ENCODE peak calls at places on chromosome 6, in six cellular contexts. C is CD8-positive, alpha-beta T cell; X is iris pigment epithelial cell; W is colonic mucosa; D is stimulated activated CD4-positive, alpha-beta T cell treated with anti-CD3 and anti-CD28 coated beads, Interleukin-1b, Interleukin-23, amount 100 ng/mL, for 1 hour; O is NCI-H2171. Y is an unnamed sample.

GRCh38 chr6:139903411-139904157 is 529.1 kb upstream of the CITED2 start:
- DNase-seq in C (no peak), X (no peak), W (peak; percentile 66), D (no peak), O (no peak), Y (no peak)

GRCh38 chr6:40848038-40848437 is 191.0 kb downstream of the UNC5CL start:
- DNase-seq in C (no peak), X (peak; percentile 9), W (peak; percentile 22), D (no peak), O (no peak), Y (no peak)

GRCh38 chr6:40912158-40912946 is 126.7 kb downstream of the UNC5CL start:
- DNase-seq in C (no peak), X (peak; percentile 19), W (peak; percentile 69), D (no peak), O (peak; percentile 89), Y (no peak)

GRCh38 chr6:105911106-105911629 is 175.0 kb upstream of the PRDM1 start:
- DNase-seq in C (no peak), X (no peak), W (no peak), D (no peak), O (no peak), Y (no peak)

GRCh38 chr6:7691675-7692452 is 34.0 kb upstream of the BMP6 start:
- DNase-seq in C (no peak), X (peak; percentile 49), W (peak; percentile 32), D (no peak), O (no peak), Y (no peak)

GRCh38 chr6:155528982-155529453 is 73.4 kb upstream of the NOX3 start:
- DNase-seq in C (no peak), X (peak; percentile 98), W (no peak), D (no peak), O (no peak), Y (no peak)

GRCh38 chr6:113560908-113561307 is 296.2 kb upstream of the MARCKS start:
- DNase-seq in C (no peak), X (peak; percentile 89), W (no peak), D (no peak), O (no peak), Y (no peak)

GRCh38 chr6:143615785-143616184 is 62.0 kb upstream of the PHACTR2 start:
- DNase-seq in C (no peak), X (no peak), W (no peak), D (no peak), O (no peak), Y (no peak)

GRCh38 chr6:56349196-56349595 is 101.8 kb upstream of the COL21A1 start:
- DNase-seq in C (no peak), X (peak; percentile 57), W (no peak), D (no peak), O (no peak), Y (no peak)

GRCh38 chr6:72622094-72622540 is 253 bp downstream of the KCNQ5 start:
- DNase-seq in C (peak; percentile 58), X (no peak), W (peak; percentile 17), D (peak; percentile 30), O (peak; percentile 6), Y (no peak)

GRCh38 chr6:142671791-142672190 is 273.2 kb downstream of the HIVEP2 start:
- DNase-seq in C (no peak), X (no peak), W (no peak), D (no peak), O (no peak), Y (no peak)

GRCh38 chr6:87916446-87916845 is 131.2 kb upstream of the SPACA1 start:
- DNase-seq in C (no peak), X (no peak), W (no peak), D (no peak), O (no peak), Y (no peak)

GRCh38 chr6:69796081-69796626 is 656 bp downstream of the LMBRD1 start:
- DNase-seq in C (peak; percentile 36), X (peak; percentile 49), W (peak; percentile 74), D (peak; percentile 1), O (peak; percentile 58), Y (peak; percentile 18)

GRCh38 chr6:18118330-18118729 is 4.1 kb downstream of the NHLRC1 start:
- DNase-seq in C (no peak), X (no peak), W (no peak), D (no peak), O (peak; percentile 58), Y (no peak)

GRCh38 chr6:67608099-67608749 is 1026.9 kb upstream of the ADGRB3 start:
- DNase-seq in C (no peak), X (no peak), W (no peak), D (no peak), O (no peak), Y (no peak)

GRCh38 chr6:147099974-147100373 is 104.2 kb upstream of the STXBP5 start:
- DNase-seq in C (no peak), X (peak; percentile 93), W (no peak), D (no peak), O (no peak), Y (no peak)

GRCh38 chr6:132076452-132076851 is 125.3 kb upstream of the CCN2 start:
- DNase-seq in C (no peak), X (no peak), W (no peak), D (no peak), O (no peak), Y (no peak)

GRCh38 chr6:85459224-85459901 is 9.5 kb downstream of the NT5E start:
- DNase-seq in C (no peak), X (peak; percentile 76), W (no peak), D (no peak), O (no peak), Y (no peak)

GRCh38 chr6:154613137-154613676 is 102.7 kb upstream of the CNKSR3 start:
- DNase-seq in C (no peak), X (peak; percentile 82), W (no peak), D (no peak), O (no peak), Y (no peak)

GRCh38 chr6:111683749-111684267 is 78.1 kb upstream of the TRAF3IP2 start:
- DNase-seq in C (no peak), X (peak; percentile 99), W (no peak), D (no peak), O (no peak), Y (no peak)

GRCh38 chr6:155377061-155377460 is 62.8 kb upstream of the TFB1M start:
- DNase-seq in C (no peak), X (peak; percentile 93), W (no peak), D (no peak), O (no peak), Y (no peak)

GRCh38 chr6:70277480-70277879 is 25.4 kb downstream of the COL9A1 start:
- DNase-seq in C (no peak), X (peak; percentile 23), W (no peak), D (no peak), O (no peak), Y (no peak)

GRCh38 chr6:104428201-104428600 is 431.5 kb downstream of the HACE1 start:
- DNase-seq in C (no peak), X (no peak), W (no peak), D (no peak), O (no peak), Y (no peak)

GRCh38 chr6:112202639-112203341 is 51.6 kb downstream of the LAMA4 start:
- DNase-seq in C (no peak), X (peak; percentile 79), W (no peak), D (no peak), O (peak; percentile 87), Y (no peak)

Y was measured in NCI-H1048.